ENCODE peak calls at places on chromosome 9, in six cellular contexts. M, X, G, J, R and O are unnamed samples.

GRCh38 chr9:89234636-89235035 is 56.0 kb upstream of the SHC3 start:
- DNase-seq in G (peak; percentile 58), R (peak; percentile 22), X (peak; percentile 51), J (no peak), M (peak; percentile 49), O (no peak)

GRCh38 chr9:75712690-75713089 is 177.8 kb upstream of the PCSK5 start:
- DNase-seq in X (peak; percentile 34), M (no peak), G (no peak), R (peak; percentile 16), J (no peak), O (no peak)

GRCh38 chr9:9998491-9999287 is 614.1 kb downstream of the PTPRD start:
- DNase-seq in M (no peak), X (no peak), G (no peak), J (no peak), R (peak; percentile 1), O (no peak)

GRCh38 chr9:107587175-107587963 is 97.8 kb upstream of the KLF4 start:
- DNase-seq in J (peak; percentile 61), R (no peak), G (no peak), X (no peak), M (no peak), O (no peak)

GRCh38 chr9:93452710-93453046 is 703 bp downstream of the FAM120AOS start:
- DNase-seq in R (no peak), G (no peak), M (no peak), X (no peak), J (no peak), O (no peak)

GRCh38 chr9:90611568-90611967 is 31.1 kb downstream of the DIRAS2 start:
- DNase-seq in G (no peak), M (no peak), R (no peak), X (no peak), J (no peak), O (no peak)

GRCh38 chr9:21556581-21557427 is 74.7 kb upstream of the IFNE start:
- DNase-seq in G (no peak), R (no peak), X (no peak), J (no peak), M (no peak), O (no peak)

GRCh38 chr9:70601000-70601929 is 186.8 kb upstream of the KLF9 start:
- DNase-seq in G (no peak), M (no peak), R (peak; percentile 100), X (peak; percentile 100), J (peak; percentile 98), O (peak; percentile 96)

GRCh38 chr9:101711330-101711941 is 27.0 kb downstream of the GRIN3A start:
- DNase-seq in M (peak; percentile 23), G (peak; percentile 71), X (no peak), R (peak; percentile 8), J (no peak), O (no peak)

GRCh38 chr9:24616858-24617257 is 71.2 kb upstream of the IZUMO3 start:
- DNase-seq in X (no peak), G (no peak), M (no peak), R (no peak), J (no peak), O (no peak)

GRCh38 chr9:88923653-88924284 is 67.5 kb upstream of the S1PR3 start:
- DNase-seq in X (no peak), G (no peak), R (no peak), J (no peak), M (no peak), O (no peak)

GRCh38 chr9:98766548-98766947 is 29.8 kb downstream of the ANKS6 start:
- DNase-seq in J (no peak), M (no peak), X (no peak), G (no peak), R (peak; percentile 55), O (no peak)

GRCh38 chr9:23830459-23830805 is 4.4 kb upstream of the ELAVL2 start:
- DNase-seq in R (no peak), M (no peak), X (no peak), J (no peak), G (no peak), O (no peak)

GRCh38 chr9:100346836-100347235 is 5.9 kb downstream of the TEX10 start:
- DNase-seq in X (peak; percentile 67), M (no peak), J (no peak), G (no peak), R (peak; percentile 82), O (no peak)

GRCh38 chr9:96618209-96619108 is 1.2 kb downstream of the CDC14B start:
- DNase-seq in R (peak; percentile 53), G (peak; percentile 25), J (peak; percentile 76), M (peak; percentile 37), X (peak; percentile 51), O (no peak)

GRCh38 chr9:17600962-17601593 is 22.2 kb downstream of the SH3GL2 start:
- DNase-seq in X (peak; percentile 64), G (no peak), M (no peak), J (no peak), R (peak; percentile 25), O (no peak)

GRCh38 chr9:72351538-72352453 is 13.2 kb downstream of the ZFAND5 start:
- DNase-seq in J (peak; percentile 80), M (no peak), G (no peak), X (peak; percentile 83), R (peak; percentile 90), O (no peak)

GRCh38 chr9:34675048-34675714 is 12.7 kb upstream of the CCL27 start:
- DNase-seq in X (peak; percentile 42), R (peak; percentile 79), G (peak; percentile 92), M (peak; percentile 78), J (peak; percentile 66), O (no peak)

GRCh38 chr9:108743901-108744371 is 111.8 kb downstream of the ACTL7B start:
- DNase-seq in M (no peak), G (no peak), J (no peak), X (peak; percentile 8), R (no peak), O (no peak)
- TF ChIP-seq CTCF in M (no peak), G (no peak), J (no peak), X (no peak), R (no peak), O (no peak)

GRCh38 chr9:126009047-126009446 is 261.9 kb downstream of the PBX3 start:
- DNase-seq in J (no peak), G (no peak), R (peak; percentile 2), M (no peak), X (no peak), O (no peak)
- TF ChIP-seq CTCF in J (no peak), G (peak; percentile 16), R (peak; percentile 24), M (no peak), X (peak; percentile 22), O (peak; percentile 47)

DNA sequence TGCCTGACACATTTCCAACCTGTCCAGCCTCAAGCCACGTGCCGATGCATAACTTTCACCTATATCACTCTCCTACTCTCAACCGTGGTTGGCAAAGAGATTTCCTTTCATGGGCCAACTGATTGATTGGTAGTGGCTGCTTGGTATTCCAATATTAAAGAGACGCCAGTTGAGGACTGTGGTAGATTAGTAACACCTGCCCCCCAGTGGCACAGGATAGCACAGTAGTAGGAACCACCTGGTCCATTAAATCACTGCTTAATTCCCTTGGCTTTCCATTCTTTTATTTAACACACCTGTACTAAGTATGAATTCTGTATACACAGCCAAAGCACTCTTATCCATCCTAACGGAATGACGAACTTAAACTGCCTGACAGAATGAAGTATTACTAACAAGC is 19.1 kb upstream of the FOXB2 start:
- DNase-seq in R (no peak), X (no peak), G (no peak), J (no peak), M (no peak), O (no peak)
- TF ChIP-seq CTCF in R (no peak), X (no peak), G (no peak), J (no peak), M (no peak), O (no peak)

DNA sequence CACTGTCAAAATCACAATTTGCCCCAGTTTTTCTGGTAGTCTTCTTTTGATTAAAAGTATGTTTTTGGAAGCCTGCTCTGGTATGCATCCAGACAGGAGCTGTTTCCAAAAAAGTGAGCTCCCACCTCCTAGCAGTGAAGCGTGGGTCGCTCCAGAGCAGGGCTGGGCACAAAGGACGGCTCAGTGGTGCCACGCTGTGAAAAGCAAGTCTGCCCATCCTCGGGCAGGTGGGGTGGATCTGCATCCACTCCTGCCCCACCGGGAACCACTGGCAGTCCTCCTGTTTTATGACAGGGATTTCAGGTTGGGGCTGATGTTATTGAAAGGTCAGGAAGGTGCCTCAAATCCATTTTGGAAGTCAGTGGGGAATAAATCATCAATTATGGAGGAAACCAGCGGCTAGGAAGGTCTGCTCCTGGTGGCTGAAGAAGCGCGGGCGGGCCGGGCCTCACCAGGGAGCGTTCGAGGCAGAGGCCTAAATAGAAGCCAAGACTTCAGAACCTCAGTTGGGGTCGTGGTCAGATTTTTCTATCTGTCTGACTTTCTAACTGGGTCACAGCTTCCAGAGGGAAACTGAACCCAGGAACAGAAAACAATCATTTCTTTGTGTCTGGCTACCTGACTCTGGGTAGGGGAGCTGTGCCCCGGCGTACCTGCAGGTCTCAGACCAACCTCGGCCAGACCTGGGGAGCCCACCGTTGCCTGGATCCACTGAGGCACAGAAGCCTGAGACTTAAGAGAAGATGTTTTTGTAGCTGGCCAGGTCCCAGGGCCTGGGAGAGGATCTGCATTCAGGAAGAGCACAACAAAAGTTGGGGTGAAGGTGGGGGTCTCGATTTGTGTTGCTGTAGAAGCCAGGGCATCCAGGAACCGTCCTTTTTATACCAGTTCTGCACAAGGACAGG is 168.1 kb downstream of the PAX5 start:
- DNase-seq in J (peak; percentile 34), M (no peak), X (no peak), R (no peak), G (no peak), O (no peak)
- TF ChIP-seq CTCF in J (no peak), M (no peak), X (no peak), R (no peak), G (no peak), O (no peak)

DNA sequence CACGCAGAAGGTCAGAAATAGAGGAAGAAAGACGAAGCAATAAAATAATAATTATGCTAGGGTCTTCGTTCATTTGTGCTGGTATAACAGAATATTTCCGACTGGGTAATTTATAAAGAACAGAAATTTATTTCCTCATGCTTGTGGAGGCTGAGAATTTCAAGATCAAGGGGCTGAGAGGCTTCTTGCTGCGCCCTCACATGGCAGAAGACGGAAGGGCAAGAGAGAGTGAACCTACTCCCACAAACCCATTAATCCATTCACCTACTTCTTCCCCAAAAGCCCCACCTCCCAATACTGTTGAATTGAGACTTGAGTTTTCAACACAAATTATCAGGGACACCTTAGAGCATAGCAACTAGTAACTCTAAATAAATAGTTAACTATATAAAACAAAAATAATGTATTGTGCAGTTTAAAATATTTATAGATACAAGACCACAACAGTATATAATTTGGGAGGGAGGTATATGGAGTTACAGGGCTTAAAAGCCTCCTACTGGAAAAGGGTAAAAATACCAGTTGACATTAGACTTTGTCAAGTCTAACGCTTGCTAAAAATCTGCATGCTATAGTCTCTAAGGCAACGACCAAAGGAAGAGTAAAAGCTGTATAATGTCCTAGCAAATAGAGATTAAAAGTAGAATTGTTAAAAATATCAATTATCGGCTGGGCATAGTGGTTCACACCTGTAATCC is 40.3 kb upstream of the NAA35 start:
- DNase-seq in R (peak; percentile 57), X (peak; percentile 15), J (no peak), G (peak; percentile 75), M (peak; percentile 41), O (no peak)
- TF ChIP-seq CTCF in R (peak; percentile 87), X (peak; percentile 87), J (peak; percentile 37), G (peak; percentile 72), M (peak; percentile 68), O (peak; percentile 75)

GRCh38 chr9:33223696-33224095 is 16.3 kb upstream of the SPINK4 start:
- DNase-seq in J (no peak), G (no peak), M (no peak), R (peak; percentile 18), X (no peak), O (no peak)
- TF ChIP-seq CTCF in J (no peak), G (no peak), M (no peak), R (peak; percentile 15), X (peak; percentile 12), O (peak; percentile 71)